ENCODE peak calls at places on chromosomes 13 and 19, in eight cellular contexts. Q is nephron progenitor cell, K is WTC11, I is lower leg skin, M is AG04450, C is AG04449, W is dorsolateral prefrontal cortex, D is foreskin fibroblast. L is an unnamed sample.

GRCh38 chr13:57740719-57741118 is 109.2 kb downstream of the PCDH17 start:
- DNase-seq in Q (no peak), K (no peak), I (no peak), M (no peak), C (no peak), W (peak; percentile 56), D (no peak), L (no peak)

GRCh38 chr13:74129500-74130144 is 4.6 kb downstream of the KLF12 start:
- DNase-seq in Q (no peak), K (no peak), I (no peak), M (no peak), C (no peak), W (no peak), D (no peak), L (no peak)

GRCh38 chr19:48111280-48111679 is 663 bp upstream of the PLA2G4C start:
- DNase-seq in Q (no peak), K (peak; percentile 33), I (no peak), M (no peak), C (no peak), W (no peak), D (no peak), L (no peak)

GRCh38 chr13:21095311-21095710 is 33.9 kb upstream of the LATS2 start:
- DNase-seq in Q (no peak), K (no peak), I (no peak), M (no peak), C (no peak), W (no peak), D (no peak), L (no peak)

GRCh38 chr19:10654610-10655456 is 687 bp downstream of the ILF3 start:
- DNase-seq in Q (peak; percentile 78), K (peak; percentile 87), I (peak; percentile 41), M (no peak), C (no peak), W (no peak), D (no peak), L (peak; percentile 75)

GRCh38 chr13:40023608-40024577 is 368.4 kb downstream of the COG6 start:
- DNase-seq in Q (no peak), K (no peak), I (no peak), M (no peak), C (no peak), W (no peak), D (peak; percentile 2), L (no peak)

GRCh38 chr19:1084024-1084868 is 10.9 kb downstream of the POLR2E start:
- DNase-seq in Q (no peak), K (no peak), I (no peak), M (no peak), C (no peak), W (no peak), D (no peak), L (no peak)

GRCh38 chr13:70905035-70905434 is 796.8 kb upstream of the KLHL1 start:
- DNase-seq in Q (no peak), K (no peak), I (no peak), M (no peak), C (no peak), W (no peak), D (no peak), L (no peak)

GRCh38 chr19:53958168-53958571 is 4.6 kb upstream of the CACNG8 start:
- DNase-seq in Q (peak; percentile 50), K (peak; percentile 85), I (no peak), M (no peak), C (no peak), W (no peak), D (no peak), L (no peak)

GRCh38 chr19:35596366-35596999 is 10.5 kb downstream of the PMIS2 start:
- DNase-seq in Q (no peak), K (no peak), I (no peak), M (no peak), C (no peak), W (no peak), D (no peak), L (no peak)

DNA sequence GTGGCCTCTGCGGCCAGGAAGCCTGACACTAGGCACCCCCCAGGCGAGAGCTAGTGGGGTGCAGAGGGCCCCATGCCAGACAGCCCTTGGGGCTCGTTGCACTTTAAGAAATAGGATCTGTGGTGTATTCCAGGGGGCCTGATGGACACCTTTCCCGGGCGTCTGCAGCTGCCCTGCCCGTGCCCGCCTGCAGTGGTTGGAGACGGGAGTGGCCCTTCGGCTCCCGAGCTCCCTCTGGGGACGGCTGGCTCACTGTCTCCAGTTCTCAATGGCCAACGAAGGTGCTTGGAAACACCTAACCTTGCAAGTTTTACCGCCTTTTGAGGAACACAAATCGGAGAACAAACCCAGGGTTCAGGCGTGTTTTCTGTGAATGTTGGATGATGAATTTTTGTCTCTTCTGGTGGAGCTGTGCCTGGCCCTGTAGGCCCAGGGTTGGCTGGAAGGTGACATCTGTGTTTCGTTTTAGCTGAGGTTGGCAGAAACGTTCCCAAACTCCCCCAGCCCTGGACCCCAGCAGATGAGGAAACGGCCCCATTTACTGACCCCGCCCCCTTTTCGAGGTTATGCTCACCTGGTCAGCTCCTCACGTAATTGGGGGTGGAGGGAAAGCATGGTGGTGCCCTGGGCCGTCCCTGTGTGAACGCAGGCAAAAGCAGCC is 17.4 kb upstream of the NPAS1 start:
- DNase-seq in Q (no peak), K (peak; percentile 44), I (no peak), M (no peak), C (no peak), W (no peak), D (no peak), L (no peak)
- TF ChIP-seq CTCF in Q (no peak), K (no peak), I (no peak), M (no peak), C (no peak), W (no peak), D (no peak), L (no peak)

GRCh38 chr19:15280915-15281683 is 48.9 kb upstream of the EPHX3 start:
- DNase-seq in Q (no peak), K (no peak), I (peak; percentile 77), M (peak; percentile 72), C (no peak), W (peak; percentile 83), D (peak; percentile 81), L (peak; percentile 80)
- TF ChIP-seq CTCF in Q (no peak), K (no peak), I (no peak), M (peak; percentile 37), C (peak; percentile 51), W (peak; percentile 40), D (peak; percentile 16), L (no peak)

GRCh38 chr19:4673216-4673615 is 3.1 kb upstream of the MYDGF start:
- DNase-seq in Q (no peak), K (no peak), I (no peak), M (no peak), C (no peak), W (no peak), D (no peak), L (no peak)
- TF ChIP-seq CTCF in Q (no peak), K (no peak), I (no peak), M (no peak), C (no peak), W (no peak), D (no peak), L (no peak)

GRCh38 chr19:29616541-29616940 is 10.5 kb downstream of the POP4 start:
- DNase-seq in Q (no peak), K (no peak), I (no peak), M (no peak), C (no peak), W (no peak), D (no peak), L (no peak)

GRCh38 chr19:29612801-29613595 is 6.9 kb downstream of the POP4 start:
- DNase-seq in Q (no peak), K (no peak), I (no peak), M (no peak), C (no peak), W (no peak), D (no peak), L (no peak)

GRCh38 chr19:29614046-29614445 is 8.0 kb downstream of the POP4 start:
- DNase-seq in Q (no peak), K (no peak), I (no peak), M (no peak), C (no peak), W (no peak), D (no peak), L (no peak)

GRCh38 chr19:29615891-29616425 is 9.9 kb downstream of the POP4 start:
- DNase-seq in Q (no peak), K (no peak), I (no peak), M (no peak), C (no peak), W (no peak), D (no peak), L (no peak)

DNA sequence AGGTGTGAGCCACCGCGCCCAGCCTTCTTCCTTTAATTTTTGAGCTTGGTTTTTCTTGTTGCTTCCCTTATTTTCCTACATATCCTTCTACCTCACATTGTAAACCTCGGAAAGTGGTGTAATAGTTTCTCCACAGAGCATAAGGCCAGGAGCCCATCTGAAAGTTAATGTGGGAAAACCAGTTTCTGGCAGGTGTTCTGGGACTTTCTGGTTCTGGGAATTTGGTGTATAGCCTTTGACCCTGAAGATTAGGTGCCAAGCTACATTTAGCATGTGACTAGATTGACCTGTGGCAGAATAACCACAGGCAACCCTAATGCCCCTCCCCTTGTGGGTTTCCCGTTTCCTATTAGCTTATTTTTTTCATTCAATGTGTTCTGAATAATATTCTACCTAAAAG is 8.7 kb downstream of the POP4 start:
- DNase-seq in Q (no peak), K (no peak), I (no peak), M (no peak), C (no peak), W (no peak), D (no peak), L (no peak)
- TF ChIP-seq CTCF in Q (no peak), K (no peak), I (no peak), M (no peak), C (no peak), W (no peak), D (no peak), L (no peak)

DNA sequence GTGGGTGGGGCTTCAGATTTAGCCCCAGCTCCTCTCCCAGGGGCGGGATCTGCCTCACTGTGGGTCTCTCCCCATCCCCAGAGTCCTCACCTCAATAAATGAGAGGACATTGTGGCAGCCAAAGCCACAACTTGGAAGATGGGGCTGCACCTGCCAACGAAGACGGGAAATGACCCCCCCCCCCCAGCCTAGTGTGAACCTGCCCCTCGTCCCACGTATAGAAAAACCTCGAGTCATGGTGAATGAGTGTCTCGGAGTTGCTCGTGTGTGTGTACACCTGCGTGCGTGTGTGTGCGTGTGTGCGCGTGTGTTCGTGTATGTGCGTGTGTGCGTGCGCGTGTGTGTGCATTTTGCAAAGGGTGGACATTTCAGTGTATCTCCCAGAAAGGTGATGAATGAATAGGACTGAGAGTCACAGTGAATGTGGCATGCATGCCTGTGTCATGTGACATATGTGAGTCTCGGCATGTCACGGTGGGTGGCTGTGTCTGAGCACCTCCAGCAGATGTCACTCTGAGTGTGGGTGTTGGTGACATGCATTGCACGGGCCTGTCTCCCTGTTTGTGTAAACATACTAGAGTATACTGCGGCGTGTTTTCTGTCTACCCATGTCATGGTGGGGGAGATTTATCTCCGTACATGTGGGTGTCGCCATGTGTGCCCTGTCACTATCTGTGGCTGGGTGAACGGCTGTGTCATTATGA is 1.5 kb upstream of the TRAPPC5 start:
- DNase-seq in Q (no peak), K (no peak), I (no peak), M (no peak), C (no peak), W (no peak), D (no peak), L (no peak)
- TF ChIP-seq CTCF in Q (no peak), K (no peak), I (no peak), M (no peak), C (no peak), W (peak; percentile 18), D (no peak), L (no peak)

L was measured in ovary.